ENCODE peak calls at places on chromosomes 1 and 21, in nine cellular contexts. T is pancreas, C is suprapubic skin, G is psoas muscle, Y is tibial nerve, H is transverse colon, N is kidney, I is fibroblast of pulmonary artery, U is epithelial cell of esophagus. W is an unnamed sample.

GRCh38 chr1:33273402-33273801 is 17.1 kb downstream of the ZNF362 start:
- DNase-seq in T (peak), C (no peak), N (no peak), U (no peak), G (no peak), I (no peak), Y (no peak), H (no peak), W (no peak)

GRCh38 chr1:110421159-110421777 is 13.8 kb upstream of the LAMTOR5 start:
- DNase-seq in Y (peak), C (no peak), G (no peak), N (no peak), U (peak), I (peak), T (no peak), H (no peak), W (peak)

GRCh38 chr1:246608616-246609376 is 42.5 kb downstream of the CNST start:
- DNase-seq in I (peak), H (peak), U (peak), Y (peak), N (peak), G (peak), T (peak), C (peak), W (peak)

GRCh38 chr21:28142692-28143091 is 850.0 kb downstream of the LTN1 start:
- DNase-seq in C (no peak), I (peak), H (no peak), U (peak), N (no peak), T (no peak), Y (no peak), G (no peak), W (peak)

GRCh38 chr1:179973198-179974114 is 18.8 kb downstream of the CEP350 start:
- DNase-seq in Y (no peak), H (no peak), C (no peak), I (peak), G (no peak), U (no peak), T (no peak), N (no peak), W (no peak)

GRCh38 chr1:158020877-158021630 is 27.6 kb downstream of the KIRREL1 start:
- DNase-seq in T (no peak), Y (no peak), N (no peak), H (no peak), C (no peak), G (no peak), I (no peak), U (no peak), W (no peak)

GRCh38 chr1:57072775-57073174 is 107.0 kb upstream of the C8B start:
- DNase-seq in N (no peak), C (no peak), G (no peak), Y (no peak), U (no peak), H (no peak), T (no peak), I (no peak), W (peak)

GRCh38 chr21:36773111-36773510 is 74.2 kb downstream of the SIM2 start:
- DNase-seq in H (peak), C (no peak), I (peak), N (peak), G (peak), T (peak), Y (no peak), U (peak), W (peak)

GRCh38 chr1:150159550-150159949 is 9.8 kb downstream of the PLEKHO1 start:
- DNase-seq in N (peak), Y (no peak), I (no peak), G (no peak), T (no peak), U (no peak), H (peak), C (no peak), W (no peak)

GRCh38 chr1:151340870-151341754 is 5.9 kb downstream of the RFX5 start:
- DNase-seq in G (no peak), N (no peak), T (no peak), C (no peak), H (peak), Y (peak), I (peak), U (peak), W (peak)

GRCh38 chr1:100767176-100767876 is 47.8 kb downstream of the VCAM1 start:
- DNase-seq in C (no peak), U (peak), H (no peak), N (no peak), T (no peak), Y (no peak), I (no peak), G (no peak), W (peak)

GRCh38 chr1:53110370-53111072 is 31.9 kb downstream of the SLC1A7 start:
- DNase-seq in T (no peak), G (no peak), Y (peak), H (no peak), I (no peak), N (no peak), U (peak), C (no peak), W (peak)

GRCh38 chr1:82845371-82845770 is 1044.6 kb downstream of the ADGRL2 start:
- DNase-seq in N (no peak), Y (no peak), T (no peak), I (no peak), G (no peak), U (no peak), H (no peak), C (no peak), W (no peak)

GRCh38 chr1:204261746-204262505 is 48.1 kb upstream of the GOLT1A start:
- DNase-seq in Y (no peak), I (no peak), H (no peak), T (no peak), U (peak), G (no peak), C (no peak), N (peak), W (peak)

GRCh38 chr1:170692866-170693575 is 29.1 kb downstream of the PRRX1 start:
- DNase-seq in G (no peak), T (no peak), N (no peak), H (no peak), I (peak), Y (no peak), C (no peak), U (peak), W (peak)

GRCh38 chr1:89844236-89844807 is 23.5 kb downstream of the LRRC8D start:
- DNase-seq in H (no peak), I (no peak), C (no peak), G (no peak), N (no peak), Y (no peak), U (peak), T (no peak), W (no peak)

GRCh38 chr1:111510003-111510380 is 6.6 kb upstream of the ADORA3 start:
- DNase-seq in N (no peak), C (no peak), T (no peak), U (no peak), I (peak), G (no peak), H (no peak), Y (no peak), W (no peak)

GRCh38 chr1:204205486-204205885 is 8.3 kb downstream of the GOLT1A start:
- DNase-seq in Y (no peak), U (no peak), T (no peak), N (no peak), G (no peak), H (no peak), I (no peak), C (no peak), W (no peak)

GRCh38 chr1:12438349-12438924 is 179.6 kb downstream of the DHRS3 start:
- DNase-seq in U (peak), T (no peak), H (no peak), G (no peak), I (no peak), C (no peak), Y (no peak), N (no peak), W (peak)

GRCh38 chr1:164613176-164613575 is 54.2 kb downstream of the PBX1 start:
- DNase-seq in C (no peak), H (peak), Y (no peak), G (no peak), I (peak), N (no peak), T (no peak), U (peak), W (peak)

GRCh38 chr1:38027201-38028104 is 14.9 kb downstream of the UTP11 start:
- DNase-seq in C (no peak), N (no peak), Y (no peak), U (peak), G (no peak), T (no peak), H (no peak), I (no peak), W (peak)

GRCh38 chr1:219576931-219577330 is 36.0 kb downstream of the ZC3H11B start:
- DNase-seq in C (no peak), T (no peak), U (no peak), Y (no peak), N (no peak), H (no peak), I (no peak), G (no peak), W (no peak)

GRCh38 chr1:160797861-160798273 is 1.9 kb downstream of the LY9 start:
- DNase-seq in I (no peak), Y (no peak), C (no peak), N (no peak), H (peak), G (no peak), T (no peak), U (peak), W (peak)

GRCh38 chr1:94855307-94855700 is 35.1 kb downstream of the SLC44A3 start:
- DNase-seq in I (no peak), C (no peak), N (no peak), G (no peak), Y (no peak), T (no peak), H (no peak), U (peak), W (peak)

GRCh38 chr1:201309420-201309819 is 26.1 kb downstream of the PKP1 start:
- DNase-seq in C (peak), U (peak), I (peak), H (peak), T (no peak), Y (peak), N (no peak), G (peak), W (peak)

GRCh38 chr1:222995620-222996306 is 147.3 kb downstream of the TLR5 start:
- DNase-seq in G (no peak), T (no peak), H (no peak), I (no peak), Y (no peak), C (no peak), N (no peak), U (no peak), W (no peak)

GRCh38 chr1:7062346-7063061 is 277.2 kb downstream of the CAMTA1 start:
- DNase-seq in T (no peak), G (no peak), N (no peak), C (no peak), U (no peak), I (no peak), H (no peak), Y (no peak), W (no peak)

GRCh38 chr1:55869050-55869449 is 653.9 kb upstream of the USP24 start:
- DNase-seq in Y (peak), N (peak), H (no peak), G (peak), U (no peak), T (peak), C (no peak), I (peak), W (no peak)

GRCh38 chr21:44783023-44783696 is 18.5 kb downstream of the UBE2G2 start:
- DNase-seq in U (no peak), N (no peak), I (no peak), Y (no peak), G (no peak), T (no peak), C (no peak), H (no peak), W (no peak)

GRCh38 chr1:36225298-36225899 is 1.2 kb downstream of the THRAP3 start:
- DNase-seq in H (no peak), Y (no peak), I (no peak), C (no peak), U (no peak), N (no peak), G (no peak), T (no peak), W (no peak)

GRCh38 chr1:13762642-13763041 is 62.7 kb downstream of the PRDM2 start:
- DNase-seq in T (no peak), U (no peak), Y (no peak), H (no peak), C (no peak), G (no peak), N (no peak), I (no peak), W (no peak)

GRCh38 chr1:110240476-110241210 is 30.5 kb downstream of the KCNC4 start:
- DNase-seq in G (no peak), N (no peak), H (no peak), Y (no peak), C (no peak), T (no peak), I (no peak), U (no peak), W (no peak)

GRCh38 chr1:84300991-84301758 is at the start of gene SAMD13:
- DNase-seq in C (peak), N (peak), Y (peak), T (peak), G (peak), H (peak), I (peak), U (peak), W (peak)

GRCh38 chr1:22731924-22732522 is 21.4 kb downstream of the EPHB2 start:
- DNase-seq in Y (no peak), I (peak), U (no peak), N (no peak), T (no peak), C (no peak), H (no peak), G (no peak), W (no peak)

GRCh38 chr1:201137579-201138310 is 10.8 kb upstream of the ASCL5 start:
- DNase-seq in H (peak), N (peak), C (peak), T (peak), G (peak), Y (peak), I (peak), U (peak), W (peak)

GRCh38 chr1:19591482-19592093 is 52.5 kb upstream of the NBL1 start:
- DNase-seq in H (no peak), U (no peak), N (no peak), T (no peak), G (no peak), I (no peak), C (no peak), Y (no peak), W (no peak)

GRCh38 chr1:10181154-10181553 is 29.2 kb upstream of the KIF1B start:
- DNase-seq in G (no peak), N (no peak), I (no peak), T (no peak), C (no peak), U (no peak), H (no peak), Y (no peak), W (no peak)

GRCh38 chr1:118340928-118341905 is 156.2 kb upstream of the SPAG17 start:
- DNase-seq in I (no peak), N (no peak), G (no peak), T (no peak), C (no peak), U (peak), Y (no peak), H (no peak), W (peak)

GRCh38 chr21:37578471-37579126 is 212.0 kb downstream of the DYRK1A start:
- DNase-seq in U (no peak), I (no peak), N (no peak), Y (no peak), H (no peak), T (no peak), G (no peak), C (no peak), W (no peak)

GRCh38 chr1:220879509-220880366 is 495 bp downstream of the HLX start:
- DNase-seq in Y (no peak), I (peak), T (peak), N (peak), G (peak), C (no peak), U (peak), H (peak), W (no peak)

DNA sequence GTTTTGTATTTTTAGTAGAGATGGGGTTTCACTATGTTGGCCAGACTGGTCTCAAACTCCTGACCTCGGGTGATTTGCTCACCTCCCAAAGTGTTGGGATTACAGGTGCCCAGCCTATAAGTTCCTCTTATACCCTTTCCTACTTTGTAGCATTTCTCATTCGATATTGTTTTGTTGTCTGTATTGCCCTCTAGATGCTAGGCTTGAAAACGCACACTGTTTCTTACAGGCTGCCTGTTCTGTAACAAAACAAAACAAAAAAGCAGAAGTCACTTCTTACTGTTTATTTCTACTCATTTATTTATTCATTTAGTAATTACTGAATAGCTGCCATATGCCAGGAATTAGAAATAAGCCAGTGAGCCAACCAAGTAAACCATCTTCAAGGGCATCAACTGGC is 136.9 kb upstream of the BMP8A start:
- DNase-seq in N (no peak), T (no peak), H (no peak), G (no peak), I (no peak), U (no peak), C (no peak), Y (no peak), W (no peak)
- TF ChIP-seq CTCF in N (no peak), T (no peak), H (no peak), G (no peak), I (no peak), U (no peak), C (no peak), Y (no peak), W (no peak)

GRCh38 chr1:224359207-224359606 is 2.5 kb downstream of the CNIH4 start:
- DNase-seq in G (no peak), T (no peak), C (no peak), H (no peak), I (no peak), U (no peak), N (no peak), Y (no peak), W (no peak)

GRCh38 chr1:224356685-224357625 is at the start of gene CNIH4:
- DNase-seq in C (peak), T (peak), I (peak), U (peak), Y (peak), H (peak), G (peak), N (peak), W (peak)

GRCh38 chr1:224353975-224354930 is 2.4 kb upstream of the CNIH4 start:
- DNase-seq in N (no peak), H (no peak), Y (no peak), G (no peak), C (no peak), T (no peak), I (no peak), U (no peak), W (no peak)

GRCh38 chr1:224357626-224358124 is 996 bp downstream of the CNIH4 start:
- DNase-seq in H (no peak), I (peak), G (no peak), T (no peak), U (peak), Y (peak), N (no peak), C (no peak), W (peak)

DNA sequence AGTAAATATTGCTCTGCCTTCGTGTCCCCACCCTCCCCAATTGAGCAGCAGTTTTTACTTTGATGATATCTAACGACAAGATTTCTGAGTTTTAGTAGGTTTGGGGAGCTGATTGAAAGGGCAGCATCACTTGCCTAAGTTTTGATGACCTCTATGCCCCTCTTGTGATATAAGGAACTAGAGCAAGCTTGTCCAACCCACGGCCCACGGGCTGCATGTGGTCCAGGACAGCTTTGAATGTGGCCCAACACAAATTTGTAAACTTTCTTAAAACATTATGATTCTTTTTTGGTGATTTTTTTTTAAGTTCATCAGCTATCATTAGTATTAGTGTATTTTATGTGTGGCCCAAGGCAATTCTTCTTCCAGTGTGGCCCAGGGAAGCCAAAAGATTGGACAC is 1.6 kb downstream of the CNIH4 start:
- DNase-seq in T (no peak), H (no peak), G (no peak), I (no peak), U (no peak), N (no peak), Y (no peak), C (no peak), W (no peak)
- H3K4me3 ChIP-seq in T (no peak), H (no peak), G (peak), I (peak), U (peak), N (peak), Y (no peak), C (peak), W (peak)

GRCh38 chr1:25622526-25622925 is 5.9 kb downstream of the MAN1C1 start:
- DNase-seq in G (no peak), U (no peak), T (no peak), I (no peak), N (no peak), Y (no peak), C (no peak), H (no peak), W (no peak)
- TF ChIP-seq CTCF in G (no peak), U (no peak), T (no peak), I (no peak), N (no peak), Y (no peak), C (no peak), H (no peak), W (no peak)

DNA sequence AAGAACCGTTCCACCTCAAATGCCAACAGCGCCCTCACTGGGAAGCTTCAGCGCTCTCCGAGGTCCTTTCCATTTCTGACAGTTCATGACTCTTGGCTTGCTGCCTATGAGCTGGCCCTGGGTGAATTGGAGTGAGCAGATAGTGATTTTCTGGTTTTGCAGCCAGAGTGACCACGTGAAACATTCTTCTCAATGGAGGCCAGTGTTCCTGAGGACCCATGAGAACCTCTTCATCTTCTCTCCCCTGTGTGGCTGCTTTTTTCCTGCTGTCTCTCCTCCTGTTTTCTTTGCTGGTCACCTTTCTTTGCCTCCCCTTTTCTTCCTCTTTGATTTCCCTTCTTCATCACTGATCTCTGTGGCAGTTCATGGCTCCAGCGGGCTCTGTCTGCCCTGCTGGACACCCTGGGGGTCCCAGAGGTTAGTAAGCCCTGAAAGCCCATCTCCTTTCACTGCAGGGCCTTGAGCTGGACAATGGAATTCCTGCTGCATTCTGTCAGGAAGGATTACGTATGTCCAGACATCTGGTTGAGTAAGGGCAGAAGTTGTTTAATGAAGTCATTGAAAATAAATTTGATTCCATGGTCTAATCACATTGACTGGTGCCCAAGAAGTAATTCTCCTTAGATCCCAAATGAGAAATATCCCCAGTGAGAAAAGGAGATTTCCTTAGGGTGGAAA is 29.9 kb downstream of the VASH2 start:
- DNase-seq in C (no peak), U (no peak), Y (no peak), I (peak), T (no peak), G (no peak), H (no peak), N (no peak), W (peak)
- H3K4me3 ChIP-seq in C (no peak), U (no peak), Y (no peak), I (no peak), T (no peak), G (no peak), H (no peak), N (no peak), W (no peak)